ENCODE peak calls at places on chromosomes 4 and X, in six cellular contexts. U is uterus; V is CD4-positive, CD25-positive, alpha-beta regulatory T cell; L is effector memory CD4-positive, alpha-beta T cell; I is epithelial cell of esophagus; F is HCT116. G is an unnamed sample.

GRCh38 chrX:130125090-130125489 is 14.8 kb upstream of the ELF4 start:
- DNase-seq in U (peak), V (no peak), L (no peak), I (peak), F (no peak), G (no peak)

GRCh38 chr4:14294611-14295010 is 667.1 kb upstream of the BOD1L1 start:
- DNase-seq in U (no peak), V (no peak), L (no peak), I (no peak), F (no peak), G (no peak)

GRCh38 chr4:13701937-13702446 is 74.5 kb upstream of the BOD1L1 start:
- DNase-seq in U (no peak), V (no peak), L (no peak), I (peak), F (peak), G (no peak)

GRCh38 chr4:61923179-61923578 is 723.1 kb downstream of the ADGRL3 start:
- DNase-seq in U (no peak), V (no peak), L (no peak), I (peak), F (no peak), G (no peak)

GRCh38 chr4:8571702-8572685 is 8.2 kb upstream of the GPR78 start:
- DNase-seq in U (no peak), V (no peak), L (no peak), I (peak), F (no peak), G (no peak)

GRCh38 chr4:67273676-67274075 is 271.6 kb downstream of the CENPC start:
- DNase-seq in U (no peak), V (no peak), L (no peak), I (no peak), F (no peak), G (no peak)

GRCh38 chr4:128362760-128363159 is 75.1 kb upstream of the PGRMC2 start:
- DNase-seq in U (no peak), V (no peak), L (no peak), I (no peak), F (no peak), G (no peak)

GRCh38 chr4:47718691-47719090 is 119.2 kb downstream of the CORIN start:
- DNase-seq in U (no peak), V (no peak), L (no peak), I (no peak), F (no peak), G (no peak)

GRCh38 chr4:71288875-71289274 is 49.9 kb upstream of the SLC4A4 start:
- DNase-seq in U (no peak), V (no peak), L (no peak), I (no peak), F (no peak), G (no peak)

GRCh38 chr4:25235401-25235800 is 1.6 kb downstream of the PI4K2B start:
- DNase-seq in U (no peak), V (no peak), L (no peak), I (no peak), F (no peak), G (no peak)

GRCh38 chr4:120808475-120809141 is 113.9 kb downstream of the PRDM5 start:
- DNase-seq in U (no peak), V (no peak), L (no peak), I (no peak), F (no peak), G (no peak)

GRCh38 chr4:120801171-120801758 is 121.3 kb downstream of the PRDM5 start:
- DNase-seq in U (peak), V (no peak), L (no peak), I (peak), F (no peak), G (no peak)

GRCh38 chrX:65528705-65529340 is 5.8 kb downstream of the LAS1L start:
- DNase-seq in U (peak), V (peak), L (peak), I (peak), F (no peak), G (peak)

GRCh38 chr4:182155806-182156205 is 87.4 kb upstream of the TENM3 start:
- DNase-seq in U (no peak), V (no peak), L (no peak), I (no peak), F (no peak), G (no peak)

GRCh38 chrX:68599256-68600152 is 48.0 kb upstream of the STARD8 start:
- DNase-seq in U (no peak), V (no peak), L (no peak), I (no peak), F (no peak), G (peak)

GRCh38 chr4:14994242-14994641 is 8.0 kb upstream of the CPEB2 start:
- DNase-seq in U (no peak), V (no peak), L (no peak), I (peak), F (no peak), G (no peak)

GRCh38 chrX:13418126-13419091 is 98.6 kb upstream of the ATXN3L start:
- DNase-seq in U (no peak), V (no peak), L (no peak), I (peak), F (no peak), G (no peak)

GRCh38 chr4:44629280-44629866 is 22.1 kb downstream of the YIPF7 start:
- DNase-seq in U (no peak), V (peak), L (no peak), I (peak), F (peak), G (peak)

GRCh38 chr4:3246458-3247398 is 2.2 kb upstream of the MSANTD1 start:
- DNase-seq in U (no peak), V (no peak), L (no peak), I (no peak), F (no peak), G (no peak)

GRCh38 chr4:129446074-129446473 is 350.1 kb downstream of the C4orf33 start:
- DNase-seq in U (no peak), V (no peak), L (no peak), I (no peak), F (peak), G (no peak)

GRCh38 chr4:155559915-155560314 is 106.7 kb upstream of the GUCY1A1 start:
- DNase-seq in U (no peak), V (no peak), L (no peak), I (no peak), F (no peak), G (no peak)

GRCh38 chrX:112846114-112846513 is 5.5 kb upstream of the AMOT start:
- DNase-seq in U (no peak), V (no peak), L (no peak), I (no peak), F (no peak), G (no peak)

GRCh38 chr4:171279131-171279530 is 534.1 kb upstream of the GALNTL6 start:
- DNase-seq in U (no peak), V (no peak), L (no peak), I (no peak), F (no peak), G (no peak)

GRCh38 chr4:24488399-24489164 is 95.8 kb downstream of the DHX15 start:
- DNase-seq in U (peak), V (peak), L (no peak), I (peak), F (peak), G (peak)

GRCh38 chrX:67917412-67918010 is 373.7 kb downstream of the AR start:
- DNase-seq in U (no peak), V (no peak), L (no peak), I (no peak), F (no peak), G (no peak)

GRCh38 chr4:1154523-1155182 is 17.7 kb downstream of the SPON2 start:
- DNase-seq in U (no peak), V (no peak), L (no peak), I (no peak), F (no peak), G (no peak)
- H3K4me3 ChIP-seq in U (no peak), V (no peak), L (no peak), I (no peak), F (no peak), G (no peak)

DNA sequence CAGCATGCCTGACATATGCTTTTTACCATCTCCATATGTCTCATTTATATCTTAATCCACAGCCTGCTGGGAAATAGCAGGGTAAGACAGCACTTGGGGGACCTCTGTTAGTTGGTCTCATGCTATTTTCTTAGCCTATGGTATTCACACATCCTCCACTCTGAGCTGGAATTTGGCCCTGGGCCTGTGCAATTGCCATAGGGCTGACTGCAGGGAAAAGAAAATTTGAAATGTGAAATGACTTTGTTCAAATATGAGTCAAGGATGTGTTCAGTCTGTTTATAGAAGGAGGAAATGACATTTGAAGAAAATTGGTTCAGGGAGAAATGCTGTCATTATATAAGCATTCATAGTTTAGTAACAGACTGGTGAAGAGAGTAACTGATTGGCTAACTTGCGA is 9.6 kb upstream of the MAP7D3 start:
- DNase-seq in U (no peak), V (no peak), L (no peak), I (peak), F (no peak), G (no peak)
- H3K4me3 ChIP-seq in U (no peak), V (no peak), L (no peak), I (no peak), F (no peak), G (no peak)

GRCh38 chr4:52866734-52867133 is 4.6 kb downstream of the RASL11B start:
- DNase-seq in U (no peak), V (no peak), L (no peak), I (no peak), F (no peak), G (no peak)

GRCh38 chr4:52864816-52865215 is 2.7 kb downstream of the RASL11B start:
- DNase-seq in U (no peak), V (no peak), L (no peak), I (no peak), F (no peak), G (no peak)

GRCh38 chr4:52863324-52863723 is 1.2 kb downstream of the RASL11B start:
- DNase-seq in U (no peak), V (no peak), L (no peak), I (no peak), F (no peak), G (no peak)

GRCh38 chr4:52862605-52863236 is 604 bp downstream of the RASL11B start:
- DNase-seq in U (no peak), V (no peak), L (no peak), I (no peak), F (no peak), G (no peak)

GRCh38 chr4:52865305-52865704 is 3.2 kb downstream of the RASL11B start:
- DNase-seq in U (no peak), V (no peak), L (no peak), I (no peak), F (no peak), G (no peak)
- H3K4me3 ChIP-seq in U (no peak), V (no peak), L (no peak), I (no peak), F (no peak), G (no peak)

DNA sequence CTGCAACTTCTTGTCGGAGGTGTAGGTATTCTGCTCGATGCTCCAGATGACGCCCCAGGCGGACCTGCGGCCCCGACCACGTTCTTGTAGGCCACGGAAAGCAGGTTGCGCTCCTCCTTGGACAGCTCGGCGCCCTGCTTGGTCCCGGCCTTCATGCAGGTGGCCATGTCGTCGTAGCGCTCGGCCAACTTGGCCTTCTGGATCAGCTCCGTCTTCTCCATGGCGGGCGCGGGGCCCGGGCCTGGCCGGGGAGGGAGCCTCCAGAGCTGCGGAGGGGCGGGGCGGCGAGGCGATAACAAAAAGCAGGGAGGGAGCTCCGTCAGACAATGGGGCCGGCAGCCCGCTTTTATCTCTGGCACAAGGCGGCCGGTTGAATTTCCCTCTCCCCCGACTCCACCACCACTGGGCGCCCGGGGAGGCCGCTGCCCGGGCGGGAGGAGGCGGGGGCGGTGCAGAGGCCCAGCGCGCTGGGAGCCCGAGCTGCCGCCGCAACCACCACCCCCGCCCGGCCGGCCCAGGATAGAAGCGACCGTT is 28.3 kb upstream of the DRP2 start:
- DNase-seq in U (peak), V (no peak), L (no peak), I (peak), F (no peak), G (no peak)
- H3K4me3 ChIP-seq in U (no peak), V (no peak), L (no peak), I (no peak), F (no peak), G (no peak)

GRCh38 chrX:47482065-47482511 is 934 bp downstream of the ZNF41 start:
- DNase-seq in U (no peak), V (no peak), L (no peak), I (no peak), F (no peak), G (no peak)

GRCh38 chrX:47481160-47481559 is 1.9 kb downstream of the ZNF41 start:
- DNase-seq in U (no peak), V (no peak), L (no peak), I (no peak), F (no peak), G (no peak)

GRCh38 chrX:47482512-47483309 is at the start of gene ZNF41:
- DNase-seq in U (peak), V (peak), L (peak), I (peak), F (peak), G (peak)

GRCh38 chrX:47483310-47484268 is 567 bp upstream of the ZNF41 start:
- DNase-seq in U (peak), V (no peak), L (no peak), I (peak), F (no peak), G (no peak)

DNA sequence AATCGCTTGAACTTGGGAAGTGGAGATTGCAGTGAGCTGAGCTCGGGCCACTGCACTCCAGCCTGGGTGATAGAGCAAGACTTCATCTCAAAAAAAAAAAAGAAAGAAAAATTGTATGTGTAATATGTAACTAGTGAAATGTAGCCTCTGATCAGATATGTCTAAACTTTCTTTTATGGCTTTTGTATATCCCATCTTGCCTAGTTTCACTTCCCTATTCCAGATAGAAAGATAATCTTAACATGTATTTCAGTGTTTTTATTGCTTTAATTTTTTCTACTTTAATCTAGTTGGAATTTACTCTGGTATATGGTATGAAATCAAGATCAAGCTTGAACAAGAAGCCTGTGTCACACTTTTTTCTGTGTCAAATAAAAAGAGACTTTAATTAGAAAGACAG is 1.9 kb upstream of the ZNF41 start:
- DNase-seq in U (no peak), V (no peak), L (no peak), I (no peak), F (no peak), G (no peak)
- H3K4me3 ChIP-seq in U (no peak), V (no peak), L (no peak), I (no peak), F (no peak), G (no peak)

GRCh38 chr4:54225671-54226398 is 3.3 kb upstream of the PDGFRA start:
- DNase-seq in U (peak), V (no peak), L (no peak), I (no peak), F (no peak), G (no peak)
- H3K4me3 ChIP-seq in U (peak), V (no peak), L (peak), I (peak), F (no peak), G (no peak)